ENCODE peak calls at places on chromosomes 16 and 17, in ten cellular contexts. S is Panc1; H is activated T-cell treated with anti-CD3 and anti-CD28 coated beads for 24 hours; V is heart left ventricle; K is activated CD4-positive, CD25-positive, alpha-beta regulatory T cell treated with anti-CD3 and anti-CD28 coated beads, Interleukin-2, amount 50 U/mL, for 72 hours; O is stimulated activated naive CD4-positive, alpha-beta T cell; C is GM13977; B is stimulated activated CD8-positive, alpha-beta memory T cell treated with anti-CD3 and anti-CD28 coated beads, Interleukin-7, amount 100 ng/mL, for 1 hour; D is HFF-Myc; Q is HFFc6. N is an unnamed sample.

GRCh38 chr17:29749045-29749825 is 126.5 kb upstream of the CORO6 start:
- DNase-seq in S (no peak), H (no peak), V (no peak), K (no peak), O (no peak), C (no peak), B (no peak), D (no peak), Q (no peak), N (no peak)

GRCh38 chr17:73198201-73198929 is 5.5 kb downstream of the COG1 start:
- DNase-seq in S (no peak), H (no peak), V (no peak), K (no peak), O (no peak), C (no peak), B (no peak), D (no peak), Q (no peak), N (no peak)

GRCh38 chr17:48444531-48445247 is 14.7 kb upstream of the SKAP1 start:
- DNase-seq in S (no peak), H (no peak), V (no peak), K (no peak), O (peak), C (no peak), B (no peak), D (no peak), Q (no peak), N (no peak)

GRCh38 chr16:31344712-31345111 is 10.3 kb upstream of the ITGAX start:
- DNase-seq in S (no peak), H (no peak), V (peak), K (peak), O (no peak), C (peak), B (no peak), D (no peak), Q (no peak), N (no peak)

GRCh38 chr17:35243459-35244204 is 760 bp downstream of the SLFN5 start:
- DNase-seq in S (no peak), H (peak), V (peak), K (peak), O (peak), C (peak), B (peak), D (peak), Q (peak), N (no peak)

GRCh38 chr17:29593546-29594440 is 861 bp downstream of the ANKRD13B start:
- DNase-seq in S (no peak), H (no peak), V (peak), K (no peak), O (no peak), C (peak), B (no peak), D (no peak), Q (no peak), N (no peak)

GRCh38 chr16:81616321-81617020 is 162.6 kb upstream of the PLCG2 start:
- DNase-seq in S (no peak), H (peak), V (peak), K (peak), O (peak), C (peak), B (peak), D (no peak), Q (peak), N (no peak)

GRCh38 chr17:70829876-70830275 is 660.5 kb downstream of the KCNJ2 start:
- DNase-seq in S (no peak), H (no peak), V (no peak), K (no peak), O (no peak), C (no peak), B (no peak), D (no peak), Q (no peak), N (no peak)

GRCh38 chr17:63946440-63947363 is 14.6 kb upstream of the CD79B start:
- DNase-seq in S (peak), H (peak), V (peak), K (peak), O (peak), C (peak), B (no peak), D (no peak), Q (no peak), N (no peak)

GRCh38 chr17:77185137-77185536 is 44.4 kb downstream of the SEC14L1 start:
- DNase-seq in S (no peak), H (no peak), V (no peak), K (no peak), O (no peak), C (no peak), B (no peak), D (no peak), Q (no peak), N (no peak)

GRCh38 chr17:44956076-44956475 is 8.5 kb upstream of the KIF18B start:
- DNase-seq in S (no peak), H (no peak), V (no peak), K (no peak), O (no peak), C (no peak), B (no peak), D (no peak), Q (no peak), N (no peak)

GRCh38 chr16:31157136-31157535 is 7.3 kb upstream of the PRSS36 start:
- DNase-seq in S (no peak), H (no peak), V (no peak), K (no peak), O (no peak), C (no peak), B (no peak), D (no peak), Q (no peak), N (no peak)

GRCh38 chr17:2232244-2232638 is 71.3 kb downstream of the SMG6 start:
- DNase-seq in S (no peak), H (no peak), V (no peak), K (no peak), O (no peak), C (no peak), B (no peak), D (peak), Q (peak), N (no peak)

GRCh38 chr16:21274172-21274726 is 3.8 kb downstream of the CRYM start:
- DNase-seq in S (no peak), H (no peak), V (no peak), K (no peak), O (no peak), C (no peak), B (no peak), D (no peak), Q (no peak), N (no peak)

GRCh38 chr16:68234188-68235104 is 1.5 kb downstream of the ESRP2 start:
- DNase-seq in S (no peak), H (no peak), V (no peak), K (no peak), O (no peak), C (no peak), B (no peak), D (peak), Q (no peak), N (no peak)

GRCh38 chr17:61813211-61813610 is 50.1 kb downstream of the BRIP1 start:
- DNase-seq in S (no peak), H (no peak), V (no peak), K (no peak), O (no peak), C (no peak), B (no peak), D (no peak), Q (no peak), N (no peak)

GRCh38 chr17:77882481-77883212 is 75.9 kb upstream of the TNRC6C start:
- DNase-seq in S (no peak), H (peak), V (peak), K (peak), O (peak), C (peak), B (peak), D (no peak), Q (no peak), N (no peak)

GRCh38 chr17:74042241-74042640 is 161.2 kb upstream of the RPL38 start:
- DNase-seq in S (no peak), H (no peak), V (no peak), K (no peak), O (no peak), C (no peak), B (no peak), D (no peak), Q (no peak), N (no peak)

GRCh38 chr17:50055426-50056216 is at the start of gene ITGA3:
- DNase-seq in S (no peak), H (peak), V (peak), K (peak), O (peak), C (peak), B (peak), D (no peak), Q (peak), N (no peak)

GRCh38 chr16:15510992-15511391 is 76.6 kb downstream of the BMERB1 start:
- DNase-seq in S (no peak), H (no peak), V (no peak), K (no peak), O (no peak), C (no peak), B (no peak), D (no peak), Q (no peak), N (no peak)

GRCh38 chr17:82001657-82002056 is 21.0 kb downstream of the CENPX start:
- DNase-seq in S (no peak), H (no peak), V (no peak), K (no peak), O (no peak), C (no peak), B (no peak), D (no peak), Q (no peak), N (no peak)

GRCh38 chr16:86634290-86634689 is 55.9 kb downstream of the FOXL1 start:
- DNase-seq in S (no peak), H (no peak), V (no peak), K (no peak), O (no peak), C (no peak), B (no peak), D (no peak), Q (peak), N (no peak)

GRCh38 chr16:57925310-57925709 is 45.6 kb downstream of the CNGB1 start:
- DNase-seq in S (no peak), H (no peak), V (no peak), K (no peak), O (no peak), C (no peak), B (no peak), D (no peak), Q (no peak), N (no peak)

GRCh38 chr17:39281806-39282205 is 56.1 kb upstream of the STAC2 start:
- DNase-seq in S (no peak), H (no peak), V (no peak), K (no peak), O (no peak), C (no peak), B (no peak), D (no peak), Q (peak), N (no peak)

GRCh38 chr16:29819506-29819905 is 756 bp upstream of the MVP start:
- DNase-seq in S (no peak), H (no peak), V (no peak), K (no peak), O (no peak), C (no peak), B (no peak), D (no peak), Q (no peak), N (no peak)

GRCh38 chr17:8255499-8255898 is 6.4 kb downstream of the PFAS start:
- DNase-seq in S (no peak), H (no peak), V (no peak), K (no peak), O (no peak), C (no peak), B (no peak), D (no peak), Q (no peak), N (no peak)

GRCh38 chr17:16929281-16929680 is 42.6 kb downstream of the TNFRSF13B start:
- DNase-seq in S (no peak), H (no peak), V (no peak), K (no peak), O (no peak), C (no peak), B (no peak), D (no peak), Q (no peak), N (no peak)

GRCh38 chr17:78144146-78144719 is 2.0 kb upstream of the C17orf99 start:
- DNase-seq in S (no peak), H (no peak), V (peak), K (no peak), O (no peak), C (no peak), B (no peak), D (peak), Q (peak), N (peak)

GRCh38 chr16:8887952-8888560 is 5.9 kb downstream of the LITAFD start:
- DNase-seq in S (no peak), H (no peak), V (peak), K (no peak), O (no peak), C (no peak), B (no peak), D (no peak), Q (peak), N (no peak)

GRCh38 chr16:22374311-22375116 is at the start of gene CDR2:
- DNase-seq in S (peak), H (peak), V (peak), K (peak), O (peak), C (peak), B (peak), D (peak), Q (peak), N (peak)

GRCh38 chr17:4407216-4407615 is 26.5 kb upstream of the SPNS3 start:
- DNase-seq in S (no peak), H (no peak), V (no peak), K (no peak), O (no peak), C (no peak), B (no peak), D (no peak), Q (peak), N (no peak)

GRCh38 chr17:38628441-38628840 is 22.7 kb upstream of the SRCIN1 start:
- DNase-seq in S (no peak), H (no peak), V (no peak), K (no peak), O (no peak), C (no peak), B (no peak), D (peak), Q (no peak), N (no peak)

GRCh38 chr17:3894188-3894587 is 1.3 kb upstream of the CAMKK1 start:
- DNase-seq in S (no peak), H (no peak), V (no peak), K (no peak), O (no peak), C (no peak), B (no peak), D (no peak), Q (no peak), N (no peak)

GRCh38 chr17:48551601-48552452 is 6.9 kb upstream of the HOXB2 start:
- DNase-seq in S (no peak), H (no peak), V (no peak), K (no peak), O (no peak), C (no peak), B (no peak), D (no peak), Q (no peak), N (no peak)

GRCh38 chr17:17667947-17668346 is 13.3 kb upstream of the RAI1 start:
- DNase-seq in S (no peak), H (no peak), V (no peak), K (no peak), O (no peak), C (no peak), B (no peak), D (no peak), Q (no peak), N (no peak)

GRCh38 chr17:30554839-30555751 is 77.9 kb downstream of the GOSR1 start:
- DNase-seq in S (no peak), H (no peak), V (no peak), K (no peak), O (no peak), C (no peak), B (no peak), D (no peak), Q (peak), N (peak)